ENCODE peak calls at places on chromosomes 12 and 14, in nine cellular contexts. One of them, this sample, is unnamed.

GRCh38 chr12:57462307-57463253 is 3.0 kb downstream of the GLI1 start:
- DNase-seq in CD8-positive, alpha-beta memory T cell: peak
- DNase-seq in activated T-helper 1 cell treated with anti-CD3 and anti-CD28 coated beads, Interleukin-2, amount 50 U/mL, for 16 hours: peak
- DNase-seq in nephron progenitor cell: peak
- DNase-seq in left ventricle myocardium inferior: peak
- DNase-seq in stimulated activated CD8-positive, alpha-beta memory T cell treated with anti-CD3 and anti-CD28 coated beads, Interleukin-15, amount 100 ng/mL, for 24 hours: peak
- DNase-seq in uterus: peak
- DNase-seq in fibroblast of lung: peak
- DNase-seq in HFF-Myc: peak
- DNase-seq in this sample: peak

GRCh38 chr14:64758711-64759554 is 54.7 kb downstream of the PLEKHG3 start:
- DNase-seq in CD8-positive, alpha-beta memory T cell: peak
- DNase-seq in activated T-helper 1 cell treated with anti-CD3 and anti-CD28 coated beads, Interleukin-2, amount 50 U/mL, for 16 hours: no peak
- DNase-seq in nephron progenitor cell: no peak
- DNase-seq in left ventricle myocardium inferior: peak
- DNase-seq in stimulated activated CD8-positive, alpha-beta memory T cell treated with anti-CD3 and anti-CD28 coated beads, Interleukin-15, amount 100 ng/mL, for 24 hours: no peak
- DNase-seq in uterus: peak
- DNase-seq in fibroblast of lung: peak
- DNase-seq in HFF-Myc: no peak
- DNase-seq in this sample: no peak

GRCh38 chr12:109166371-109166770 is 50.0 kb downstream of the ACACB start:
- DNase-seq in CD8-positive, alpha-beta memory T cell: no peak
- DNase-seq in activated T-helper 1 cell treated with anti-CD3 and anti-CD28 coated beads, Interleukin-2, amount 50 U/mL, for 16 hours: no peak
- DNase-seq in nephron progenitor cell: no peak
- DNase-seq in left ventricle myocardium inferior: no peak
- DNase-seq in stimulated activated CD8-positive, alpha-beta memory T cell treated with anti-CD3 and anti-CD28 coated beads, Interleukin-15, amount 100 ng/mL, for 24 hours: no peak
- DNase-seq in uterus: no peak
- DNase-seq in fibroblast of lung: no peak
- DNase-seq in HFF-Myc: no peak
- DNase-seq in this sample: no peak

GRCh38 chr14:22391908-22392307 is 197.1 kb downstream of the DAD1 start:
- DNase-seq in CD8-positive, alpha-beta memory T cell: no peak
- DNase-seq in activated T-helper 1 cell treated with anti-CD3 and anti-CD28 coated beads, Interleukin-2, amount 50 U/mL, for 16 hours: no peak
- DNase-seq in nephron progenitor cell: peak
- DNase-seq in left ventricle myocardium inferior: peak
- DNase-seq in stimulated activated CD8-positive, alpha-beta memory T cell treated with anti-CD3 and anti-CD28 coated beads, Interleukin-15, amount 100 ng/mL, for 24 hours: no peak
- DNase-seq in uterus: peak
- DNase-seq in fibroblast of lung: peak
- DNase-seq in HFF-Myc: peak
- DNase-seq in this sample: no peak

GRCh38 chr14:95256011-95256775 is 63.5 kb downstream of the CLMN start:
- DNase-seq in CD8-positive, alpha-beta memory T cell: no peak
- DNase-seq in activated T-helper 1 cell treated with anti-CD3 and anti-CD28 coated beads, Interleukin-2, amount 50 U/mL, for 16 hours: no peak
- DNase-seq in nephron progenitor cell: no peak
- DNase-seq in left ventricle myocardium inferior: no peak
- DNase-seq in stimulated activated CD8-positive, alpha-beta memory T cell treated with anti-CD3 and anti-CD28 coated beads, Interleukin-15, amount 100 ng/mL, for 24 hours: no peak
- DNase-seq in uterus: no peak
- DNase-seq in fibroblast of lung: no peak
- DNase-seq in HFF-Myc: no peak
- DNase-seq in this sample: no peak

GRCh38 chr14:54781936-54782802 is 120.5 kb downstream of the GCH1 start:
- DNase-seq in CD8-positive, alpha-beta memory T cell: no peak
- DNase-seq in activated T-helper 1 cell treated with anti-CD3 and anti-CD28 coated beads, Interleukin-2, amount 50 U/mL, for 16 hours: no peak
- DNase-seq in nephron progenitor cell: no peak
- DNase-seq in left ventricle myocardium inferior: no peak
- DNase-seq in stimulated activated CD8-positive, alpha-beta memory T cell treated with anti-CD3 and anti-CD28 coated beads, Interleukin-15, amount 100 ng/mL, for 24 hours: no peak
- DNase-seq in uterus: no peak
- DNase-seq in fibroblast of lung: no peak
- DNase-seq in HFF-Myc: no peak
- DNase-seq in this sample: no peak

GRCh38 chr14:49954171-49954631 is 61.3 kb downstream of the ARF6 start:
- DNase-seq in CD8-positive, alpha-beta memory T cell: no peak
- DNase-seq in activated T-helper 1 cell treated with anti-CD3 and anti-CD28 coated beads, Interleukin-2, amount 50 U/mL, for 16 hours: no peak
- DNase-seq in nephron progenitor cell: no peak
- DNase-seq in left ventricle myocardium inferior: no peak
- DNase-seq in stimulated activated CD8-positive, alpha-beta memory T cell treated with anti-CD3 and anti-CD28 coated beads, Interleukin-15, amount 100 ng/mL, for 24 hours: no peak
- DNase-seq in uterus: no peak
- DNase-seq in fibroblast of lung: peak
- DNase-seq in HFF-Myc: no peak
- DNase-seq in this sample: peak

GRCh38 chr14:100025111-100025510 is 40.1 kb upstream of the EVL start:
- DNase-seq in CD8-positive, alpha-beta memory T cell: no peak
- DNase-seq in activated T-helper 1 cell treated with anti-CD3 and anti-CD28 coated beads, Interleukin-2, amount 50 U/mL, for 16 hours: no peak
- DNase-seq in nephron progenitor cell: no peak
- DNase-seq in left ventricle myocardium inferior: no peak
- DNase-seq in stimulated activated CD8-positive, alpha-beta memory T cell treated with anti-CD3 and anti-CD28 coated beads, Interleukin-15, amount 100 ng/mL, for 24 hours: no peak
- DNase-seq in uterus: no peak
- DNase-seq in fibroblast of lung: peak
- DNase-seq in HFF-Myc: no peak
- DNase-seq in this sample: peak

GRCh38 chr12:121508533-121508932 is 72.3 kb downstream of the KDM2B start:
- DNase-seq in CD8-positive, alpha-beta memory T cell: no peak
- DNase-seq in activated T-helper 1 cell treated with anti-CD3 and anti-CD28 coated beads, Interleukin-2, amount 50 U/mL, for 16 hours: no peak
- DNase-seq in nephron progenitor cell: no peak
- DNase-seq in left ventricle myocardium inferior: no peak
- DNase-seq in stimulated activated CD8-positive, alpha-beta memory T cell treated with anti-CD3 and anti-CD28 coated beads, Interleukin-15, amount 100 ng/mL, for 24 hours: no peak
- DNase-seq in uterus: no peak
- DNase-seq in fibroblast of lung: no peak
- DNase-seq in HFF-Myc: no peak
- DNase-seq in this sample: no peak

GRCh38 chr12:7555752-7556151 is 52.2 kb upstream of the CD163 start:
- DNase-seq in CD8-positive, alpha-beta memory T cell: no peak
- DNase-seq in activated T-helper 1 cell treated with anti-CD3 and anti-CD28 coated beads, Interleukin-2, amount 50 U/mL, for 16 hours: no peak
- DNase-seq in nephron progenitor cell: no peak
- DNase-seq in left ventricle myocardium inferior: no peak
- DNase-seq in stimulated activated CD8-positive, alpha-beta memory T cell treated with anti-CD3 and anti-CD28 coated beads, Interleukin-15, amount 100 ng/mL, for 24 hours: no peak
- DNase-seq in uterus: no peak
- DNase-seq in fibroblast of lung: peak
- DNase-seq in HFF-Myc: peak
- DNase-seq in this sample: no peak

GRCh38 chr12:6603095-6603567 is 4.0 kb downstream of the CHD4 start:
- DNase-seq in CD8-positive, alpha-beta memory T cell: peak
- DNase-seq in activated T-helper 1 cell treated with anti-CD3 and anti-CD28 coated beads, Interleukin-2, amount 50 U/mL, for 16 hours: no peak
- DNase-seq in nephron progenitor cell: peak
- DNase-seq in left ventricle myocardium inferior: peak
- DNase-seq in stimulated activated CD8-positive, alpha-beta memory T cell treated with anti-CD3 and anti-CD28 coated beads, Interleukin-15, amount 100 ng/mL, for 24 hours: no peak
- DNase-seq in uterus: peak
- DNase-seq in fibroblast of lung: peak
- DNase-seq in HFF-Myc: no peak
- DNase-seq in this sample: no peak

GRCh38 chr14:51668870-51669269 is 17.2 kb downstream of the FRMD6 start:
- DNase-seq in CD8-positive, alpha-beta memory T cell: no peak
- DNase-seq in activated T-helper 1 cell treated with anti-CD3 and anti-CD28 coated beads, Interleukin-2, amount 50 U/mL, for 16 hours: no peak
- DNase-seq in nephron progenitor cell: no peak
- DNase-seq in left ventricle myocardium inferior: no peak
- DNase-seq in stimulated activated CD8-positive, alpha-beta memory T cell treated with anti-CD3 and anti-CD28 coated beads, Interleukin-15, amount 100 ng/mL, for 24 hours: no peak
- DNase-seq in uterus: no peak
- DNase-seq in fibroblast of lung: peak
- DNase-seq in HFF-Myc: no peak
- DNase-seq in this sample: no peak

GRCh38 chr14:23638414-23639047 is 2.4 kb downstream of the DHRS2 start:
- DNase-seq in CD8-positive, alpha-beta memory T cell: no peak
- DNase-seq in activated T-helper 1 cell treated with anti-CD3 and anti-CD28 coated beads, Interleukin-2, amount 50 U/mL, for 16 hours: no peak
- DNase-seq in nephron progenitor cell: no peak
- DNase-seq in left ventricle myocardium inferior: no peak
- DNase-seq in stimulated activated CD8-positive, alpha-beta memory T cell treated with anti-CD3 and anti-CD28 coated beads, Interleukin-15, amount 100 ng/mL, for 24 hours: no peak
- DNase-seq in uterus: no peak
- DNase-seq in fibroblast of lung: no peak
- DNase-seq in HFF-Myc: no peak
- DNase-seq in this sample: no peak

GRCh38 chr12:22271036-22271435 is 63.5 kb downstream of the ST8SIA1 start:
- DNase-seq in CD8-positive, alpha-beta memory T cell: no peak
- DNase-seq in activated T-helper 1 cell treated with anti-CD3 and anti-CD28 coated beads, Interleukin-2, amount 50 U/mL, for 16 hours: no peak
- DNase-seq in nephron progenitor cell: no peak
- DNase-seq in left ventricle myocardium inferior: no peak
- DNase-seq in stimulated activated CD8-positive, alpha-beta memory T cell treated with anti-CD3 and anti-CD28 coated beads, Interleukin-15, amount 100 ng/mL, for 24 hours: no peak
- DNase-seq in uterus: no peak
- DNase-seq in fibroblast of lung: peak
- DNase-seq in HFF-Myc: peak
- DNase-seq in this sample: no peak

GRCh38 chr14:80095623-80096022 is 115.7 kb downstream of the DIO2 start:
- DNase-seq in CD8-positive, alpha-beta memory T cell: no peak
- DNase-seq in activated T-helper 1 cell treated with anti-CD3 and anti-CD28 coated beads, Interleukin-2, amount 50 U/mL, for 16 hours: no peak
- DNase-seq in nephron progenitor cell: no peak
- DNase-seq in left ventricle myocardium inferior: no peak
- DNase-seq in stimulated activated CD8-positive, alpha-beta memory T cell treated with anti-CD3 and anti-CD28 coated beads, Interleukin-15, amount 100 ng/mL, for 24 hours: no peak
- DNase-seq in uterus: no peak
- DNase-seq in fibroblast of lung: peak
- DNase-seq in HFF-Myc: peak
- DNase-seq in this sample: no peak

GRCh38 chr12:132352896-132353800 is 23.8 kb upstream of the GALNT9 start:
- DNase-seq in CD8-positive, alpha-beta memory T cell: no peak
- DNase-seq in activated T-helper 1 cell treated with anti-CD3 and anti-CD28 coated beads, Interleukin-2, amount 50 U/mL, for 16 hours: no peak
- DNase-seq in nephron progenitor cell: no peak
- DNase-seq in left ventricle myocardium inferior: no peak
- DNase-seq in stimulated activated CD8-positive, alpha-beta memory T cell treated with anti-CD3 and anti-CD28 coated beads, Interleukin-15, amount 100 ng/mL, for 24 hours: no peak
- DNase-seq in uterus: no peak
- DNase-seq in fibroblast of lung: no peak
- DNase-seq in HFF-Myc: no peak
- DNase-seq in this sample: no peak

GRCh38 chr12:53825246-53826081 is 73.7 kb upstream of the CISTR start:
- DNase-seq in CD8-positive, alpha-beta memory T cell: no peak
- DNase-seq in activated T-helper 1 cell treated with anti-CD3 and anti-CD28 coated beads, Interleukin-2, amount 50 U/mL, for 16 hours: no peak
- DNase-seq in nephron progenitor cell: no peak
- DNase-seq in left ventricle myocardium inferior: no peak
- DNase-seq in stimulated activated CD8-positive, alpha-beta memory T cell treated with anti-CD3 and anti-CD28 coated beads, Interleukin-15, amount 100 ng/mL, for 24 hours: no peak
- DNase-seq in uterus: no peak
- DNase-seq in fibroblast of lung: no peak
- DNase-seq in HFF-Myc: no peak
- DNase-seq in this sample: no peak

GRCh38 chr12:3012786-3013185 is 53.6 kb downstream of the TEAD4 start:
- DNase-seq in CD8-positive, alpha-beta memory T cell: no peak
- DNase-seq in activated T-helper 1 cell treated with anti-CD3 and anti-CD28 coated beads, Interleukin-2, amount 50 U/mL, for 16 hours: no peak
- DNase-seq in nephron progenitor cell: no peak
- DNase-seq in left ventricle myocardium inferior: no peak
- DNase-seq in stimulated activated CD8-positive, alpha-beta memory T cell treated with anti-CD3 and anti-CD28 coated beads, Interleukin-15, amount 100 ng/mL, for 24 hours: no peak
- DNase-seq in uterus: no peak
- DNase-seq in fibroblast of lung: peak
- DNase-seq in HFF-Myc: no peak
- DNase-seq in this sample: no peak

GRCh38 chr12:93135286-93136239 is 206.5 kb upstream of the EEA1 start:
- DNase-seq in CD8-positive, alpha-beta memory T cell: no peak
- DNase-seq in activated T-helper 1 cell treated with anti-CD3 and anti-CD28 coated beads, Interleukin-2, amount 50 U/mL, for 16 hours: no peak
- DNase-seq in nephron progenitor cell: no peak
- DNase-seq in left ventricle myocardium inferior: no peak
- DNase-seq in stimulated activated CD8-positive, alpha-beta memory T cell treated with anti-CD3 and anti-CD28 coated beads, Interleukin-15, amount 100 ng/mL, for 24 hours: no peak
- DNase-seq in uterus: no peak
- DNase-seq in fibroblast of lung: peak
- DNase-seq in HFF-Myc: peak
- DNase-seq in this sample: no peak

GRCh38 chr14:22602011-22602410 is 3.9 kb downstream of the ABHD4 start:
- DNase-seq in CD8-positive, alpha-beta memory T cell: no peak
- DNase-seq in activated T-helper 1 cell treated with anti-CD3 and anti-CD28 coated beads, Interleukin-2, amount 50 U/mL, for 16 hours: no peak
- DNase-seq in nephron progenitor cell: no peak
- DNase-seq in left ventricle myocardium inferior: no peak
- DNase-seq in stimulated activated CD8-positive, alpha-beta memory T cell treated with anti-CD3 and anti-CD28 coated beads, Interleukin-15, amount 100 ng/mL, for 24 hours: no peak
- DNase-seq in uterus: no peak
- DNase-seq in fibroblast of lung: no peak
- DNase-seq in HFF-Myc: no peak
- DNase-seq in this sample: no peak

GRCh38 chr12:117189725-117190209 is 503 bp downstream of the FBXO21 start:
- DNase-seq in CD8-positive, alpha-beta memory T cell: peak
- DNase-seq in activated T-helper 1 cell treated with anti-CD3 and anti-CD28 coated beads, Interleukin-2, amount 50 U/mL, for 16 hours: peak
- DNase-seq in nephron progenitor cell: peak
- DNase-seq in left ventricle myocardium inferior: no peak
- DNase-seq in stimulated activated CD8-positive, alpha-beta memory T cell treated with anti-CD3 and anti-CD28 coated beads, Interleukin-15, amount 100 ng/mL, for 24 hours: peak
- DNase-seq in uterus: peak
- DNase-seq in fibroblast of lung: peak
- DNase-seq in HFF-Myc: no peak
- DNase-seq in this sample: no peak

GRCh38 chr12:47367912-47368537 is 288.3 kb upstream of the AMIGO2 start:
- DNase-seq in CD8-positive, alpha-beta memory T cell: no peak
- DNase-seq in activated T-helper 1 cell treated with anti-CD3 and anti-CD28 coated beads, Interleukin-2, amount 50 U/mL, for 16 hours: no peak
- DNase-seq in nephron progenitor cell: no peak
- DNase-seq in left ventricle myocardium inferior: no peak
- DNase-seq in stimulated activated CD8-positive, alpha-beta memory T cell treated with anti-CD3 and anti-CD28 coated beads, Interleukin-15, amount 100 ng/mL, for 24 hours: no peak
- DNase-seq in uterus: no peak
- DNase-seq in fibroblast of lung: no peak
- DNase-seq in HFF-Myc: no peak
- DNase-seq in this sample: no peak

GRCh38 chr12:27592548-27592947 is 68.5 kb downstream of the PPFIBP1 start:
- DNase-seq in CD8-positive, alpha-beta memory T cell: no peak
- DNase-seq in activated T-helper 1 cell treated with anti-CD3 and anti-CD28 coated beads, Interleukin-2, amount 50 U/mL, for 16 hours: no peak
- DNase-seq in nephron progenitor cell: no peak
- DNase-seq in left ventricle myocardium inferior: peak
- DNase-seq in stimulated activated CD8-positive, alpha-beta memory T cell treated with anti-CD3 and anti-CD28 coated beads, Interleukin-15, amount 100 ng/mL, for 24 hours: no peak
- DNase-seq in uterus: peak
- DNase-seq in fibroblast of lung: peak
- DNase-seq in HFF-Myc: no peak
- DNase-seq in this sample: peak

GRCh38 chr14:89990218-89990617 is 34.5 kb downstream of the TDP1 start:
- DNase-seq in CD8-positive, alpha-beta memory T cell: no peak
- DNase-seq in activated T-helper 1 cell treated with anti-CD3 and anti-CD28 coated beads, Interleukin-2, amount 50 U/mL, for 16 hours: no peak
- DNase-seq in nephron progenitor cell: no peak
- DNase-seq in left ventricle myocardium inferior: no peak
- DNase-seq in stimulated activated CD8-positive, alpha-beta memory T cell treated with anti-CD3 and anti-CD28 coated beads, Interleukin-15, amount 100 ng/mL, for 24 hours: no peak
- DNase-seq in uterus: no peak
- DNase-seq in fibroblast of lung: no peak
- DNase-seq in HFF-Myc: no peak
- DNase-seq in this sample: no peak

GRCh38 chr12:107451246-107451645 is 234.4 kb upstream of the PWP1 start:
- DNase-seq in CD8-positive, alpha-beta memory T cell: no peak
- DNase-seq in activated T-helper 1 cell treated with anti-CD3 and anti-CD28 coated beads, Interleukin-2, amount 50 U/mL, for 16 hours: no peak
- DNase-seq in nephron progenitor cell: no peak
- DNase-seq in left ventricle myocardium inferior: no peak
- DNase-seq in stimulated activated CD8-positive, alpha-beta memory T cell treated with anti-CD3 and anti-CD28 coated beads, Interleukin-15, amount 100 ng/mL, for 24 hours: no peak
- DNase-seq in uterus: no peak
- DNase-seq in fibroblast of lung: no peak
- DNase-seq in HFF-Myc: no peak
- DNase-seq in this sample: no peak

GRCh38 chr14:101587403-101587998 is 26.2 kb downstream of the DIO3 start:
- DNase-seq in CD8-positive, alpha-beta memory T cell: peak
- DNase-seq in activated T-helper 1 cell treated with anti-CD3 and anti-CD28 coated beads, Interleukin-2, amount 50 U/mL, for 16 hours: no peak
- DNase-seq in nephron progenitor cell: peak
- DNase-seq in left ventricle myocardium inferior: peak
- DNase-seq in stimulated activated CD8-positive, alpha-beta memory T cell treated with anti-CD3 and anti-CD28 coated beads, Interleukin-15, amount 100 ng/mL, for 24 hours: no peak
- DNase-seq in uterus: no peak
- DNase-seq in fibroblast of lung: peak
- DNase-seq in HFF-Myc: no peak
- DNase-seq in this sample: no peak

GRCh38 chr12:85617307-85618091 is 218.7 kb downstream of the RASSF9 start:
- DNase-seq in CD8-positive, alpha-beta memory T cell: no peak
- DNase-seq in activated T-helper 1 cell treated with anti-CD3 and anti-CD28 coated beads, Interleukin-2, amount 50 U/mL, for 16 hours: no peak
- DNase-seq in nephron progenitor cell: no peak
- DNase-seq in left ventricle myocardium inferior: no peak
- DNase-seq in stimulated activated CD8-positive, alpha-beta memory T cell treated with anti-CD3 and anti-CD28 coated beads, Interleukin-15, amount 100 ng/mL, for 24 hours: no peak
- DNase-seq in uterus: no peak
- DNase-seq in fibroblast of lung: no peak
- DNase-seq in HFF-Myc: no peak
- DNase-seq in this sample: no peak

GRCh38 chr12:68746572-68747180 is 700 bp downstream of the SLC35E3 start:
- DNase-seq in CD8-positive, alpha-beta memory T cell: no peak
- DNase-seq in activated T-helper 1 cell treated with anti-CD3 and anti-CD28 coated beads, Interleukin-2, amount 50 U/mL, for 16 hours: peak
- DNase-seq in nephron progenitor cell: peak
- DNase-seq in left ventricle myocardium inferior: peak
- DNase-seq in stimulated activated CD8-positive, alpha-beta memory T cell treated with anti-CD3 and anti-CD28 coated beads, Interleukin-15, amount 100 ng/mL, for 24 hours: no peak
- DNase-seq in uterus: peak
- DNase-seq in fibroblast of lung: peak
- DNase-seq in HFF-Myc: peak
- DNase-seq in this sample: peak

GRCh38 chr14:97486601-97487120 is 689.5 kb downstream of the VRK1 start:
- DNase-seq in CD8-positive, alpha-beta memory T cell: no peak
- DNase-seq in activated T-helper 1 cell treated with anti-CD3 and anti-CD28 coated beads, Interleukin-2, amount 50 U/mL, for 16 hours: no peak
- DNase-seq in nephron progenitor cell: no peak
- DNase-seq in left ventricle myocardium inferior: no peak
- DNase-seq in stimulated activated CD8-positive, alpha-beta memory T cell treated with anti-CD3 and anti-CD28 coated beads, Interleukin-15, amount 100 ng/mL, for 24 hours: no peak
- DNase-seq in uterus: no peak
- DNase-seq in fibroblast of lung: no peak
- DNase-seq in HFF-Myc: no peak
- DNase-seq in this sample: no peak

GRCh38 chr12:130266751-130267150 is 70.9 kb upstream of the PIWIL1 start:
- DNase-seq in CD8-positive, alpha-beta memory T cell: no peak
- DNase-seq in activated T-helper 1 cell treated with anti-CD3 and anti-CD28 coated beads, Interleukin-2, amount 50 U/mL, for 16 hours: no peak
- DNase-seq in nephron progenitor cell: peak
- DNase-seq in left ventricle myocardium inferior: no peak
- DNase-seq in stimulated activated CD8-positive, alpha-beta memory T cell treated with anti-CD3 and anti-CD28 coated beads, Interleukin-15, amount 100 ng/mL, for 24 hours: no peak
- DNase-seq in uterus: no peak
- DNase-seq in fibroblast of lung: no peak
- DNase-seq in HFF-Myc: no peak
- DNase-seq in this sample: no peak

GRCh38 chr12:95004610-95005009 is 1.1 kb upstream of the NDUFA12 start:
- DNase-seq in CD8-positive, alpha-beta memory T cell: no peak
- DNase-seq in activated T-helper 1 cell treated with anti-CD3 and anti-CD28 coated beads, Interleukin-2, amount 50 U/mL, for 16 hours: no peak
- DNase-seq in nephron progenitor cell: no peak
- DNase-seq in left ventricle myocardium inferior: no peak
- DNase-seq in stimulated activated CD8-positive, alpha-beta memory T cell treated with anti-CD3 and anti-CD28 coated beads, Interleukin-15, amount 100 ng/mL, for 24 hours: no peak
- DNase-seq in uterus: no peak
- DNase-seq in fibroblast of lung: peak
- DNase-seq in HFF-Myc: no peak
- DNase-seq in this sample: no peak